ENCODE peak calls at places on chromosomes 1 and 21, in ten cellular contexts. T, D, M, A, E, G, O, S, J and V are unnamed samples.
A peak's percentile ranks its signal among the peaks of the same experiment; 100 is the strongest.

GRCh38 chr1:155125946-155126493 is 1.7 kb upstream of the EFNA1 start:
- DNase-seq in T (no peak), D (peak; percentile 54), M (no peak), A (no peak), E (peak; percentile 35), G (peak; percentile 95), O (no peak), S (no peak), J (peak; percentile 91), V (no peak)

GRCh38 chr1:55500601-55501000 is 285.4 kb upstream of the USP24 start:
- DNase-seq in T (no peak), D (no peak), M (no peak), A (no peak), E (no peak), G (no peak), O (no peak), S (no peak), J (no peak), V (no peak)

GRCh38 chr1:83905315-83905907 is 93.5 kb downstream of the TTLL7 start:
- DNase-seq in T (no peak), D (no peak), M (peak; percentile 7), A (peak; percentile 43), E (peak; percentile 54), G (peak; percentile 18), O (no peak), S (no peak), J (no peak), V (no peak)

GRCh38 chr1:119617751-119618691 is 30.0 kb downstream of the ZNF697 start:
- DNase-seq in T (no peak), D (peak; percentile 22), M (no peak), A (no peak), E (no peak), G (no peak), O (peak; percentile 75), S (no peak), J (peak; percentile 67), V (no peak)

GRCh38 chr1:8604041-8604942 is 213.1 kb downstream of the RERE start:
- DNase-seq in T (no peak), D (no peak), M (no peak), A (no peak), E (no peak), G (no peak), O (no peak), S (no peak), J (no peak), V (no peak)

GRCh38 chr1:197234581-197234980 is 33.5 kb upstream of the CRB1 start:
- DNase-seq in T (no peak), D (no peak), M (no peak), A (no peak), E (no peak), G (no peak), O (no peak), S (no peak), J (no peak), V (no peak)

GRCh38 chr1:117060441-117061317 is 553 bp downstream of the TTF2 start:
- DNase-seq in T (peak; percentile 71), D (no peak), M (peak; percentile 61), A (no peak), E (peak; percentile 42), G (peak; percentile 61), O (peak; percentile 59), S (no peak), J (no peak), V (peak; percentile 21)

GRCh38 chr1:100892554-100892953 is 2.1 kb downstream of the EXTL2 start:
- DNase-seq in T (no peak), D (no peak), M (no peak), A (no peak), E (no peak), G (no peak), O (no peak), S (no peak), J (no peak), V (no peak)

GRCh38 chr1:153534226-153534932 is 1.4 kb downstream of the S100A6 start:
- DNase-seq in T (peak; percentile 38), D (no peak), M (no peak), A (no peak), E (peak; percentile 50), G (no peak), O (no peak), S (no peak), J (no peak), V (no peak)

GRCh38 chr21:32367158-32367557 is 25.7 kb downstream of the URB1 start:
- DNase-seq in T (no peak), D (no peak), M (no peak), A (no peak), E (peak; percentile 34), G (no peak), O (peak; percentile 41), S (no peak), J (no peak), V (no peak)

DNA sequence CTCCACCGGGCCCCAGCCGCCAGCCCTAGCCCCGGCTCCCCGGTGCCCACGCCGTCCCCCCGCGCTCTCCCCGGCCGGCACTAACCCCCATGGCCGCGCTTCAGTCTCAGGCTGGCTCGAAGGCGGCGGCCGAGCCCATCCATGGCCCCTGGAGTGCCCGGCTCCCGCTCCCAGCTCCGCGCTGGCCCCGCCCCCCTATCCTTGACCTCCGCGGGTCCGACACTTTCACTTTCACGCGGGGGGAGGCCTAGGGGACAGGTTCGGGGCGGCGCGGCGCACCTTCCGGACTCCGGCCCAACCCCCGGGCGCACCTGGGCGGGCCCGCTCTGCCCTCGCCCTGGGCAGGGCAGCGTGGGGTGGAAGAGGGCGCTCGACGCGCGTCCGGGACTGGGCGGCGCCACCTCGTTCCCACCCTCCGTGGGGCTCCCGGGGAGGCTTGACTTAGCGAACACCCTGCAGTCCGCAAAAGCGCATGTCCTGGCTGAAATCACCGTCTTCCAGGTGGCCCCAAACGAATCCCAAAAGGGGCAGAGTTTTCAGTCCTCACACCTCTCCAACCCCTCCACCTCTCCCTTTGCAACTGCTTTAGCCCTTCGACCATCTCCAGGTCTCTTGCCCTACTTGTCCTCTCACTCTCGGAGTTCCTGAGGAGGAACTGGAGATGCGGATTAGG is 3.9 kb upstream of the DENND2D start:
- DNase-seq in T (no peak), D (no peak), M (peak; percentile 73), A (no peak), E (no peak), G (peak; percentile 88), O (peak; percentile 63), S (peak; percentile 69), J (peak; percentile 83), V (no peak)
- TF ChIP-seq CTCF in T (no peak), D (no peak), M (no peak), A (no peak), E (no peak), G (no peak), O (no peak), S (no peak), J (no peak), V (no peak)

DNA sequence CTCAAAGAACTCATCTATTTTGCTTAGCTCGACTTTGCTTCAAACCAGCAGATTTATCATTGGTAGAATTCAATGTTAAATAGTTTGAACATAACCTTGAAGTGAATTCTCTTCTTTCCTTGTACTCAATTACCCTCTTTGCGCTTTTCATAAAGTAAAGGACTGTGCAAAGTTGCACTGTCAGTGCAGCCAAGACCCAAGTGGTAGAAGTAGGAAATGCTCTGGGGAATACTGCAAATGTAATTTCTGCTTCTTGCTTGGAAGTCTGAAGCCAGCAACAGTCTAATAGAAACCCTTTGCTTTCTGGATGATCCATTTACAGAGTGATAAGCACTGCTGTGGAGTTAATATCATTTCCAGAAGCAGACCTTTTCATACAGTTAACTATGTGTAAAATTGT is 936.7 kb upstream of the TMPRSS15 start:
- DNase-seq in T (no peak), D (no peak), M (no peak), A (no peak), E (no peak), G (no peak), O (no peak), S (no peak), J (no peak), V (no peak)
- TF ChIP-seq CTCF in T (no peak), D (no peak), M (no peak), A (no peak), E (no peak), G (no peak), O (no peak), S (no peak), J (no peak), V (peak; percentile 22)

DNA sequence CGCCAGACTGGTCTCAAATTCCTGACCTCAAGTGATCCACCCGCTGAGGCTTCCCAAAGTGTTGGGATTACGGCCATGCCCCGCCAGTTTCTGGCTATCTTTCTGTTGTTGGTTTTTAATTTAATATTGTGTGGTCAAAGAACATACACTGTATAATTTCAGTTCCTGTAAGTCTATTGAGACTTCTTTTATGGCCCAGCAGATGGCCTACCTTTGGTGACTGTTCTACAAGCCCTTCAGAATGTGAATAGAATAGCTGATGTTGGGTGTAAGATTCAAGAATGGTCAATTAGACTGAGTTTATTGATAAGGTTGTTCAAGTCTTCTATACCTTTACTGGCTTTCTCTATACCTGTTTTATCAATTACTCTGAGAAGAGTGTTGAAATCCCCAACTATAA is 10.7 kb downstream of the HES2 start:
- DNase-seq in T (no peak), D (no peak), M (no peak), A (no peak), E (no peak), G (no peak), O (no peak), S (no peak), J (no peak), V (no peak)
- TF ChIP-seq CTCF in T (no peak), D (no peak), M (no peak), A (peak; percentile 15), E (no peak), G (no peak), O (no peak), S (no peak), J (no peak), V (no peak)

DNA sequence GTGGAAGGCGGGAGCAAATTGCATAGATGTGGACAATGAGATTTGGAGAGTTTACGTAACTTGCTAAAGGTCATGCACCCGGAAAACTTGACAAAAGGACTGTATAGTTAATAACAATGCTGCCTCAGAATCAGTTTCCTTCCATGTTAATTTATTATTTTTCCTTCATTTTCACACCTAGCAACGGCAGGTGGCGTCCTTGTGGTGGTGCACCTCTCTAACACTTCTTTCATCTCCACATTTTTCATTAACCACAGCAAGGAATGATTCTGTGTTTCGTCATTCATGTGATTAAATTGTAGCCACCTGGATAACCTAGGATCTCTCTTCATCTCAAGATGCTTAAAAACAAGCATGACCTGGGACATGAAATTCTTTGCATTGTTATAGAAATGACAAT is 2133.0 kb downstream of the NCAM2 start:
- DNase-seq in T (no peak), D (no peak), M (no peak), A (peak; percentile 5), E (no peak), G (no peak), O (no peak), S (no peak), J (no peak), V (no peak)
- TF ChIP-seq CTCF in T (no peak), D (no peak), M (no peak), A (peak; percentile 15), E (no peak), G (no peak), O (no peak), S (no peak), J (no peak), V (peak; percentile 47)

DNA sequence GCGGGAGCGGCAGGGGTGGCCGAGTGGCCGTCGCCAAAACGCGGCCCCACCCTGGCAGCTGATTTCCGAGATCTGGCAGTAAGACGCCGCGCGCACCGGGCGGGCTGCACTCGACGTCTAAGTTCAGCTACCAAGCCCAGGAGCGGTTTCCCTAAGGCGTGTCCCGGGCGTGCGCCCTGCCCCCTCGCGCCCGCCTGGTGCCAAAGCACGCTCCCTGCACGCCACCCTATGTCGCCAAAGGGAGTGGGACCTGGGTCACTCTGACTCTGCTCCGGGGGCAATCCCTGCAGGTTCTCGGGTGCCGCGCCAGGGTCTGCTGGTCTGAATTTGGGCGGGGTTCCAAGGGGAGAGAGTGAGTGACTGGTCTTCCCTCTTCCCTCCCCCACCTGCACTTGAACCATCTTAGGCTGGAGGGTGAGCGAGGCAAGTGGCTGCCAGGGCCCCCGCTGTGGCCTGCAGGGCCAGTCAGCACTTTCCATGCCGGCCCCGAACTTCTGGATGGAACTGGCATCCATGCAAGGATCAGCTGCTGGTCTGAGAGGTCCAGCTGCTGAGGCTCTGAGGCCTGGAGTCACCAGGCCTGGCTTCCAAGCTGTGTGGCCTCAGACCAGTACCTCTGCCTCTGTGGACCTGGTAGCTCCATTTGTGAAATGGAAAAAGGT is at the start of gene LRRC38:
- DNase-seq in T (no peak), D (peak; percentile 6), M (no peak), A (no peak), E (no peak), G (peak; percentile 27), O (peak; percentile 69), S (no peak), J (no peak), V (no peak)
- TF ChIP-seq CTCF in T (no peak), D (no peak), M (no peak), A (no peak), E (no peak), G (no peak), O (no peak), S (no peak), J (no peak), V (peak; percentile 45)